ENCODE peak calls at places on chromosome 2, in five cellular contexts. Q, W, S, O and X are unnamed samples.

GRCh38 chr2:120367221-120367620 is 21.3 kb downstream of the INHBB start:
- DNase-seq in S (no peak), Q (no peak), O (no peak), W (peak), X (no peak)

GRCh38 chr2:224217962-224218347 is 178.9 kb upstream of the SERPINE2 start:
- DNase-seq in Q (peak), O (no peak), S (no peak), W (peak), X (no peak)

GRCh38 chr2:169734172-169734847 is 678 bp downstream of the KLHL23 start:
- DNase-seq in Q (peak), S (peak), W (no peak), O (no peak), X (no peak)

GRCh38 chr2:39947294-39948015 is 168.4 kb upstream of the THUMPD2 start:
- DNase-seq in W (no peak), O (no peak), Q (no peak), S (no peak), X (no peak)

GRCh38 chr2:127618551-127618950 is 27.4 kb upstream of the GPR17 start:
- DNase-seq in W (no peak), Q (no peak), O (no peak), S (no peak), X (no peak)

GRCh38 chr2:27086722-27087446 is at the start of gene KHK:
- DNase-seq in W (peak), O (peak), S (peak), Q (peak), X (peak)

GRCh38 chr2:85769236-85769986 is 15.6 kb downstream of the ATOH8 start:
- DNase-seq in Q (no peak), W (no peak), O (no peak), S (no peak), X (no peak)

GRCh38 chr2:154978710-154979109 is 280.2 kb downstream of the KCNJ3 start:
- DNase-seq in Q (no peak), S (no peak), O (no peak), W (no peak), X (no peak)

GRCh38 chr2:102753563-102754159 is 8.2 kb upstream of the TMEM182 start:
- DNase-seq in S (no peak), W (no peak), Q (peak), O (no peak), X (peak)